ENCODE peak calls at places on chromosomes 13 and 19, in nine cellular contexts. One of them, this sample, is unnamed.

GRCh38 chr13:18953139-18953930 is 228.3 kb downstream of the TUBA3C start:
- DNase-seq in CD4-positive, alpha-beta T cell: no peak
- DNase-seq in AG10803: no peak
- DNase-seq in tibial artery: no peak
- DNase-seq in RWPE1: no peak
- DNase-seq in GM19239: no peak
- DNase-seq in H4: no peak
- DNase-seq in uterus: no peak
- DNase-seq in AG08395: no peak
- DNase-seq in this sample: no peak

GRCh38 chr19:55619264-55619663 is 5.1 kb downstream of the ZNF784 start:
- DNase-seq in RWPE1: no peak
- DNase-seq in AG08395: peak
- DNase-seq in AG10803: peak
- DNase-seq in H4: no peak
- DNase-seq in tibial artery: no peak
- DNase-seq in uterus: no peak
- DNase-seq in GM19239: no peak
- DNase-seq in CD4-positive, alpha-beta T cell: no peak
- DNase-seq in this sample: no peak

GRCh38 chr13:19289180-19289579 is 107.6 kb upstream of the TUBA3C start:
- DNase-seq in GM19239: no peak
- DNase-seq in uterus: no peak
- DNase-seq in H4: no peak
- DNase-seq in RWPE1: no peak
- DNase-seq in AG10803: no peak
- DNase-seq in tibial artery: no peak
- DNase-seq in CD4-positive, alpha-beta T cell: no peak
- DNase-seq in AG08395: no peak
- DNase-seq in this sample: no peak

GRCh38 chr13:81872581-81872980 is 1531.7 kb upstream of the SPRY2 start:
- DNase-seq in CD4-positive, alpha-beta T cell: no peak
- DNase-seq in GM19239: no peak
- DNase-seq in AG08395: no peak
- DNase-seq in tibial artery: no peak
- DNase-seq in uterus: no peak
- DNase-seq in AG10803: no peak
- DNase-seq in RWPE1: no peak
- DNase-seq in H4: peak
- DNase-seq in this sample: peak

GRCh38 chr13:49597043-49597669 is 11.8 kb upstream of the RCBTB1 start:
- DNase-seq in CD4-positive, alpha-beta T cell: no peak
- DNase-seq in uterus: no peak
- DNase-seq in AG08395: no peak
- DNase-seq in RWPE1: no peak
- DNase-seq in GM19239: no peak
- DNase-seq in tibial artery: no peak
- DNase-seq in AG10803: no peak
- DNase-seq in H4: no peak
- DNase-seq in this sample: no peak

GRCh38 chr19:42193706-42194105 is 23.8 kb downstream of the DEDD2 start:
- DNase-seq in tibial artery: no peak
- DNase-seq in AG08395: no peak
- DNase-seq in AG10803: no peak
- DNase-seq in RWPE1: no peak
- DNase-seq in GM19239: no peak
- DNase-seq in H4: no peak
- DNase-seq in uterus: no peak
- DNase-seq in CD4-positive, alpha-beta T cell: no peak
- DNase-seq in this sample: no peak

GRCh38 chr13:33017410-33017929 is 1.2 kb downstream of the KL start:
- DNase-seq in AG08395: no peak
- DNase-seq in AG10803: peak
- DNase-seq in GM19239: peak
- DNase-seq in RWPE1: no peak
- DNase-seq in tibial artery: peak
- DNase-seq in CD4-positive, alpha-beta T cell: no peak
- DNase-seq in uterus: peak
- DNase-seq in H4: no peak
- DNase-seq in this sample: no peak

GRCh38 chr19:4867534-4868285 is at the start of gene PLIN3:
- DNase-seq in tibial artery: peak
- DNase-seq in H4: peak
- DNase-seq in RWPE1: peak
- DNase-seq in AG10803: peak
- DNase-seq in uterus: peak
- DNase-seq in CD4-positive, alpha-beta T cell: peak
- DNase-seq in GM19239: peak
- DNase-seq in AG08395: peak
- DNase-seq in this sample: peak

GRCh38 chr13:73261739-73262216 is 203.0 kb downstream of the KLF5 start:
- DNase-seq in tibial artery: no peak
- DNase-seq in AG10803: peak
- DNase-seq in uterus: no peak
- DNase-seq in CD4-positive, alpha-beta T cell: no peak
- DNase-seq in H4: no peak
- DNase-seq in GM19239: no peak
- DNase-seq in AG08395: no peak
- DNase-seq in RWPE1: peak
- DNase-seq in this sample: no peak